ENCODE peak calls at places on chromosomes 6 and 20, in five cellular contexts. R, M, T, Y and D are unnamed samples.

GRCh38 chr20:50221501-50222323 is 31.1 kb downstream of the CEBPB start:
- DNase-seq in R (no peak), M (peak), T (no peak), Y (no peak), D (no peak)

GRCh38 chr20:11155156-11155805 is 481.5 kb upstream of the JAG1 start:
- DNase-seq in R (no peak), M (no peak), T (no peak), Y (no peak), D (no peak)

GRCh38 chr6:80610821-80611220 is 504.4 kb downstream of the BCKDHB start:
- DNase-seq in R (peak), M (peak), T (no peak), Y (no peak), D (no peak)

GRCh38 chr6:11785449-11785951 is 6.9 kb upstream of the ADTRP start:
- DNase-seq in R (no peak), M (no peak), T (peak), Y (no peak), D (no peak)

GRCh38 chr6:3421763-3422456 is 34.9 kb downstream of the SLC22A23 start:
- DNase-seq in R (peak), M (peak), T (peak), Y (no peak), D (peak)

GRCh38 chr6:112780498-112781096 is 433.5 kb downstream of the RFPL4B start:
- DNase-seq in R (peak), M (peak), T (peak), Y (peak), D (peak)

GRCh38 chr6:2116496-2116895 is 128.9 kb downstream of the GMDS start:
- DNase-seq in R (no peak), M (peak), T (no peak), Y (no peak), D (no peak)

GRCh38 chr20:35145141-35145564 is 2.0 kb downstream of the EDEM2 start:
- DNase-seq in R (peak), M (peak), T (peak), Y (peak), D (peak)

GRCh38 chr6:100237881-100238280 is 226.8 kb downstream of the SIM1 start:
- DNase-seq in R (no peak), M (no peak), T (no peak), Y (no peak), D (no peak)

GRCh38 chr6:134599079-134599478 is 281.2 kb upstream of the SGK1 start:
- DNase-seq in R (no peak), M (no peak), T (no peak), Y (no peak), D (no peak)

GRCh38 chr6:97081010-97081573 is 156.6 kb downstream of the KLHL32 start:
- DNase-seq in R (no peak), M (no peak), T (no peak), Y (no peak), D (no peak)

GRCh38 chr6:134065706-134066105 is 13.3 kb upstream of the SLC2A12 start:
- DNase-seq in R (peak), M (peak), T (no peak), Y (peak), D (peak)

GRCh38 chr6:5095236-5095635 is 10.1 kb downstream of the PPP1R3G start:
- DNase-seq in R (no peak), M (peak), T (peak), Y (no peak), D (no peak)

GRCh38 chr20:44418069-44418905 is 57.4 kb upstream of the TTPAL start:
- DNase-seq in R (no peak), M (no peak), T (no peak), Y (no peak), D (no peak)

GRCh38 chr6:110017306-110017705 is 39.2 kb downstream of the GPR6 start:
- DNase-seq in R (no peak), M (no peak), T (no peak), Y (no peak), D (no peak)

GRCh38 chr6:136051140-136051775 is 198.9 kb downstream of the MTFR2 start:
- DNase-seq in R (peak), M (peak), T (no peak), Y (no peak), D (no peak)

GRCh38 chr6:134714679-134715078 is 235.2 kb downstream of the ALDH8A1 start:
- DNase-seq in R (no peak), M (peak), T (no peak), Y (no peak), D (no peak)

GRCh38 chr6:104887350-104887749 is 27.6 kb upstream of the HACE1 start:
- DNase-seq in R (peak), M (peak), T (no peak), Y (no peak), D (peak)

GRCh38 chr20:47785321-47785899 is at the start of gene SULF2:
- DNase-seq in R (no peak), M (no peak), T (no peak), Y (peak), D (no peak)

GRCh38 chr6:144064402-144064830 is 31.0 kb downstream of the SF3B5 start:
- DNase-seq in R (no peak), M (no peak), T (no peak), Y (no peak), D (peak)

GRCh38 chr6:128516514-128516898 is 3.9 kb downstream of the PTPRK start:
- DNase-seq in R (peak), M (peak), T (no peak), Y (no peak), D (no peak)

GRCh38 chr20:60999256-60999655 is 252.8 kb upstream of the CDH4 start:
- DNase-seq in R (no peak), M (no peak), T (no peak), Y (no peak), D (no peak)

GRCh38 chr6:24140572-24140971 is 14.6 kb downstream of the NRSN1 start:
- DNase-seq in R (no peak), M (no peak), T (no peak), Y (no peak), D (no peak)

GRCh38 chr20:20864346-20865096 is 152.1 kb upstream of the RALGAPA2 start:
- DNase-seq in R (peak), M (no peak), T (no peak), Y (no peak), D (no peak)

GRCh38 chr6:7135755-7136154 is 28.0 kb downstream of the RREB1 start:
- DNase-seq in R (no peak), M (no peak), T (no peak), Y (no peak), D (peak)

GRCh38 chr6:21593412-21593926 is at the start of gene SOX4:
- DNase-seq in R (peak), M (peak), T (peak), Y (peak), D (peak)

GRCh38 chr6:169583867-169584541 is 117.8 kb downstream of the WDR27 start:
- DNase-seq in R (no peak), M (no peak), T (no peak), Y (no peak), D (no peak)

GRCh38 chr6:5094327-5094726 is 9.2 kb downstream of the PPP1R3G start:
- DNase-seq in R (no peak), M (peak), T (no peak), Y (no peak), D (no peak)

GRCh38 chr20:8764289-8764962 is 304.5 kb upstream of the PLCB4 start:
- DNase-seq in R (no peak), M (no peak), T (no peak), Y (no peak), D (no peak)

GRCh38 chr6:37371158-37372083 is 17.6 kb downstream of the RNF8 start:
- DNase-seq in R (no peak), M (no peak), T (no peak), Y (no peak), D (no peak)

GRCh38 chr6:37368961-37369320 is 15.2 kb downstream of the RNF8 start:
- DNase-seq in R (no peak), M (no peak), T (no peak), Y (no peak), D (no peak)

GRCh38 chr6:37372116-37372515 is 18.3 kb downstream of the RNF8 start:
- DNase-seq in R (no peak), M (peak), T (no peak), Y (no peak), D (no peak)

GRCh38 chr6:37367557-37367956 is 13.8 kb downstream of the RNF8 start:
- DNase-seq in R (no peak), M (no peak), T (no peak), Y (no peak), D (no peak)

GRCh38 chr6:37369321-37370196 is 15.8 kb downstream of the RNF8 start:
- DNase-seq in R (no peak), M (peak), T (no peak), Y (no peak), D (no peak)
- TF ChIP-seq RCOR1 in R (no peak), M (no peak), T (no peak), Y (no peak), D (no peak)

GRCh38 chr6:85002847-85003246 is 238.4 kb upstream of the TBX18 start:
- DNase-seq in R (no peak), M (no peak), T (no peak), Y (no peak), D (no peak)

GRCh38 chr6:85005494-85005893 is 241.1 kb upstream of the TBX18 start:
- DNase-seq in R (no peak), M (no peak), T (no peak), Y (no peak), D (no peak)

GRCh38 chr6:85006362-85006761 is 242.0 kb upstream of the TBX18 start:
- DNase-seq in R (no peak), M (no peak), T (no peak), Y (no peak), D (no peak)

GRCh38 chr6:85004283-85005010 is 240.0 kb upstream of the TBX18 start:
- DNase-seq in R (no peak), M (no peak), T (no peak), Y (no peak), D (no peak)

GRCh38 chr6:85008311-85009015 is 244.1 kb upstream of the TBX18 start:
- DNase-seq in R (no peak), M (peak), T (no peak), Y (no peak), D (no peak)
- TF ChIP-seq RCOR1 in R (no peak), M (no peak), T (no peak), Y (no peak), D (no peak)

GRCh38 chr6:14046476-14047068 is 71.0 kb upstream of the CD83 start:
- DNase-seq in R (peak), M (peak), T (no peak), Y (peak), D (peak)
- TF ChIP-seq RCOR1 in R (no peak), M (no peak), T (no peak), Y (no peak), D (no peak)

GRCh38 chr20:7361321-7361720 is 578.9 kb downstream of the HAO1 start:
- DNase-seq in R (no peak), M (no peak), T (no peak), Y (no peak), D (no peak)

GRCh38 chr20:7362601-7363000 is 577.7 kb downstream of the HAO1 start:
- DNase-seq in R (no peak), M (no peak), T (no peak), Y (no peak), D (no peak)

GRCh38 chr20:7355056-7355455 is 585.2 kb downstream of the HAO1 start:
- DNase-seq in R (no peak), M (no peak), T (no peak), Y (no peak), D (no peak)

GRCh38 chr20:7359739-7360138 is 580.5 kb downstream of the HAO1 start:
- DNase-seq in R (no peak), M (no peak), T (no peak), Y (no peak), D (no peak)

DNA sequence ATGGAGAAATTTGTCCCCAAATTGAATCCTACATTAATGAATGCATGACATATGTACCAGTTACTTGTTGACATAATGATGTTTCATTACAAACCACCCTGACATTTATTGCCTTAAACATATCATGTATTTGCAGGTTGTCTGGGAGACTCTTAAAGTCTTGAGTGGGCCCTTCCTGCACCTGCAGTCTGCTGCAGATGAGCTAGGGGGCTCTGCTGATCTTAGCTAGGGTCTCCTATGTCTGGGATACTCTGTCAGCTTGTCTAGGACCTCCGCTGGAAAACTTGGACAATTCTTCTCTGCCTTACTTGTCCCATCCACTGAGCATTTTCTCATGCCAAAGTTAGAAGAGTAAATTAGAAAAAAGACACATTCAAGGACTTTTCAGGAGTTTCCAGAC is 581.6 kb downstream of the HAO1 start:
- DNase-seq in R (no peak), M (no peak), T (no peak), Y (no peak), D (no peak)
- TF ChIP-seq RCOR1 in R (no peak), M (no peak), T (no peak), Y (no peak), D (no peak)

DNA sequence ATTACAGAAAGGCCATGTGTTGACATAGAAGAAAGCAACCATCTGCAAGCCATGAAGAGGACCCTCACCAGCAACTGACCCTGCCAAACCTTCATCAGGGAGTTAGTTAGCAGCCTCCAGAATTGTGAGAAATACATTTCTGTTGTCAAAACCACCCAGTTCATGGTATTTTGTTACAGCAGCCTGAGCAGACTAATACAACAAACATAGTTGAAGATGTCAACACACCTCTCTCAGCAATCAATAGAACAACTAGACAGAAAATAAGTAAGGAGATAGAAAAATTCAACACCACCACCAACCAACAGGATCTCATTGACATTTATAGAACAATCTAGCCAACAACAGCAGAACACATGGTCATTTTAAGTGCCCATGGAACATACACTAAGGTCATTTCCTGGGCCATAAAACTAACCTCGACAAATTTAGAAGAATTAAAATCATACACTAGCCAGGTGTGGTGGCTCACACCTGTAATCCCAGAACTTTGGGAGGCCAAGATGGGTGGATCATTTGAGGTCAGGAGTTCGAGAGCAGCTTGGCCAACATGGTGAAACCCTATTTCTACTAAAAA is 32.7 kb downstream of the TCP11 start:
- DNase-seq in R (no peak), M (no peak), T (no peak), Y (no peak), D (no peak)
- TF ChIP-seq RCOR1 in R (no peak), M (no peak), T (no peak), Y (no peak), D (no peak)

DNA sequence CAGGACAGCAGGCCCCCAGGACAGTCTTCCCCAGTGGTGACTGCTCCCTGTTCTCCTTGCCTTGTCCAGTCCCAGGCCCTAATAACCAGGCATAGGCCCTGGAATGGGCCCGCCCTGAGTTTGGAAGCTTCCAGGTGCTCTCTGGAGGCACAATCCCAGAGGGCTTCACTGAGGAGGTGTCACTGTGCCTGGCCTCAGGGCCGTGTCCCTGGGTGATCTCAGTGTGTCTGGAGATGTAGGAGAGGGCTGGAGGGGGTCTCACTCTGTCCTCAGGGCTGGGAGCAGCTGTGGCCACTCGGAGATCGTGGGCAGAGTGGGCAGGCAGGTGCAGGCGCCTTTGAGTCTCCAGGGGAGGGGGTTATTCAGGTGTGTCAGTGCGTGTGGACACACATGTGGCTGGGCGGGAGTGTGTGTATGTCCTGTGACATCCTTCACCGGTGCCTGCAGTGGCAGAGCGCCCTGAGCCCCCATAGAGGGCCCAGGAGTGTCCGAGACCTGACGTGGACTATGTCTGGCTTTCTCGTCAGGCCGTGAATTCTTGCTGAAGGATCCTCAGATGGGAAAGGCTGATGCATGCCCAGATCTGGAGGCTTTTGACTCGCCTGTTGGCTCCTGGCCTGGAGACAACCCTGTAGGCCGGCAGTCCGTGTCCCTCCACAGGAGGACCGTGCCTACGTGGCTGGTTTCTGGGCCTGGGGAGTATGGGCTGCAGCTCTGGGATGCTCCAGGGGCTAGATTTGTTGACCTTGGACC is 5.5 kb upstream of the NPBWR2 start:
- DNase-seq in R (no peak), M (no peak), T (no peak), Y (peak), D (no peak)
- TF ChIP-seq RCOR1 in R (no peak), M (no peak), T (no peak), Y (no peak), D (no peak)

DNA sequence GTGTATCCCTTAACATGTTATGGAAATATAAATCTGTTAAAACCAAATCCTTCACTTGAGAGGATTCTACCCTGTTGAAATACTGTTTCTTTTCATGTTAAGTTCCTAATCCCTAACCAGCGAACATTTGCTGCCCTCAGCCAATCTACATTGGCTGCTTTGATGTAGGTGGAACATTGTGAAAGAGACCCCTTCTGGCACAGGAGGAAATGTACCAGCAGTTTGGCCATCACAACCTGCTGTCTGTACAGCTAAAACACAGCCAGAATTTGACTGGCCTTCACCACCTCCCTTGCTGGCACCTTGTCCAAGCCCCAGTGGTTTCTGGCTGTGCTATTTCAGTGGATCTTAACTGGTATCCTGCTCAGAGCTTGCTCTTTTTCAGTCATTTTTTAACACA is 202.0 kb upstream of the EPHA7 start:
- DNase-seq in R (no peak), M (no peak), T (no peak), Y (no peak), D (no peak)
- TF ChIP-seq RCOR1 in R (no peak), M (no peak), T (no peak), Y (no peak), D (no peak)

GRCh38 chr6:26575494-26575939 is 21.2 kb upstream of the ABT1 start:
- DNase-seq in R (peak), M (peak), T (no peak), Y (no peak), D (peak)

GRCh38 chr6:26576407-26576843 is 20.3 kb upstream of the ABT1 start:
- DNase-seq in R (no peak), M (no peak), T (no peak), Y (no peak), D (peak)

GRCh38 chr6:26578279-26578678 is 18.5 kb upstream of the ABT1 start:
- DNase-seq in R (no peak), M (no peak), T (no peak), Y (no peak), D (no peak)

GRCh38 chr6:26577720-26578072 is 19.1 kb upstream of the ABT1 start:
- DNase-seq in R (no peak), M (no peak), T (no peak), Y (no peak), D (no peak)

GRCh38 chr6:26576929-26577719 is 19.6 kb upstream of the ABT1 start:
- DNase-seq in R (peak), M (peak), T (no peak), Y (no peak), D (peak)
- TF ChIP-seq RCOR1 in R (no peak), M (no peak), T (no peak), Y (peak), D (peak)

GRCh38 chr6:138572200-138572875 is 73.0 kb upstream of the NHSL1 start:
- DNase-seq in R (no peak), M (peak), T (no peak), Y (no peak), D (no peak)
- TF ChIP-seq RCOR1 in R (no peak), M (no peak), T (no peak), Y (no peak), D (no peak)